ENCODE peak calls at places on chromosomes 5 and 9, in eight cellular contexts. D is ELR, A is endodermal cell, O is dorsolateral prefrontal cortex, Z is left lobe of liver, K is ACHN, R is HuH-7, Q is Ammon's horn. N is an unnamed sample.

GRCh38 chr5:103514381-103514780 is 48.2 kb downstream of the NUDT12 start:
- DNase-seq in D (no peak), A (no peak), O (no peak), Z (no peak), K (no peak), R (no peak), Q (no peak), N (no peak)

GRCh38 chr9:37938121-37938906 is 34.4 kb upstream of the SLC25A51 start:
- DNase-seq in D (peak; percentile 96), A (no peak), O (no peak), Z (no peak), K (peak; percentile 35), R (no peak), Q (peak; percentile 55), N (peak; percentile 67)

GRCh38 chr5:114055318-114055788 is 306.5 kb upstream of the KCNN2 start:
- DNase-seq in D (peak; percentile 46), A (peak; percentile 87), O (peak; percentile 34), Z (no peak), K (no peak), R (peak; percentile 6), Q (peak; percentile 60), N (peak; percentile 14)

GRCh38 chr5:141508808-141509611 is 20.1 kb downstream of the PCDHGC5 start:
- DNase-seq in D (peak; percentile 96), A (peak; percentile 89), O (no peak), Z (no peak), K (peak; percentile 81), R (no peak), Q (peak; percentile 65), N (peak; percentile 78)

GRCh38 chr9:109600142-109600541 is 102.0 kb upstream of the PTPN3 start:
- DNase-seq in D (peak; percentile 53), A (no peak), O (no peak), Z (no peak), K (peak; percentile 77), R (no peak), Q (no peak), N (peak; percentile 6)

GRCh38 chr9:98275159-98275558 is 19.7 kb upstream of the TBC1D2 start:
- DNase-seq in D (no peak), A (no peak), O (no peak), Z (no peak), K (no peak), R (no peak), Q (no peak), N (no peak)

GRCh38 chr9:80305136-80305535 is 733.4 kb downstream of the TLE4 start:
- DNase-seq in D (no peak), A (no peak), O (no peak), Z (no peak), K (no peak), R (no peak), Q (no peak), N (no peak)

GRCh38 chr9:34957492-34958410 is at the start of gene PHF24:
- DNase-seq in D (peak; percentile 20), A (peak; percentile 77), O (peak; percentile 30), Z (no peak), K (peak; percentile 4), R (peak; percentile 29), Q (no peak), N (no peak)

GRCh38 chr5:164119806-164120440 is 614.5 kb downstream of the MAT2B start:
- DNase-seq in D (peak; percentile 8), A (peak; percentile 71), O (no peak), Z (no peak), K (peak; percentile 54), R (no peak), Q (no peak), N (peak; percentile 13)

GRCh38 chr5:98108497-98108896 is 665.0 kb upstream of the RGMB start:
- DNase-seq in D (peak; percentile 99), A (no peak), O (no peak), Z (no peak), K (no peak), R (no peak), Q (no peak), N (peak; percentile 19)

GRCh38 chr9:133715295-133715865 is 22.8 kb downstream of the SARDH start:
- DNase-seq in D (peak; percentile 89), A (peak; percentile 43), O (no peak), Z (no peak), K (no peak), R (no peak), Q (no peak), N (peak; percentile 33)

GRCh38 chr5:73117088-73117755 is 3.2 kb upstream of the TMEM171 start:
- DNase-seq in D (no peak), A (no peak), O (no peak), Z (no peak), K (no peak), R (no peak), Q (no peak), N (no peak)

GRCh38 chr9:138069731-138070456 is 192.3 kb downstream of the CACNA1B start:
- DNase-seq in D (no peak), A (peak; percentile 56), O (no peak), Z (peak; percentile 19), K (no peak), R (no peak), Q (no peak), N (no peak)

GRCh38 chr5:142976861-142977260 is 206.7 kb downstream of the ARHGAP26 start:
- DNase-seq in D (peak; percentile 68), A (peak; percentile 27), O (no peak), Z (no peak), K (peak; percentile 20), R (no peak), Q (no peak), N (peak; percentile 20)

GRCh38 chr5:105213078-105213477 is 1650.5 kb upstream of the NUDT12 start:
- DNase-seq in D (no peak), A (no peak), O (no peak), Z (no peak), K (no peak), R (no peak), Q (no peak), N (no peak)

GRCh38 chr5:103990064-103990463 is 427.5 kb upstream of the NUDT12 start:
- DNase-seq in D (no peak), A (no peak), O (no peak), Z (no peak), K (no peak), R (no peak), Q (no peak), N (no peak)

GRCh38 chr5:21774791-21775190 is 1078.4 kb downstream of the CDH12 start:
- DNase-seq in D (peak; percentile 64), A (no peak), O (no peak), Z (no peak), K (peak; percentile 9), R (no peak), Q (no peak), N (no peak)

GRCh38 chr5:129554134-129554904 is 94.2 kb downstream of the ADAMTS19 start:
- DNase-seq in D (peak; percentile 41), A (no peak), O (no peak), Z (no peak), K (no peak), R (no peak), Q (no peak), N (no peak)

GRCh38 chr5:40441733-40442132 is 238.0 kb upstream of the PTGER4 start:
- DNase-seq in D (no peak), A (no peak), O (no peak), Z (no peak), K (no peak), R (peak; percentile 44), Q (no peak), N (no peak)

GRCh38 chr9:14293801-14294200 is 20.1 kb downstream of the NFIB start:
- DNase-seq in D (no peak), A (no peak), O (no peak), Z (no peak), K (no peak), R (no peak), Q (no peak), N (no peak)

GRCh38 chr5:152271420-152271819 is 133.7 kb downstream of the NMUR2 start:
- DNase-seq in D (peak; percentile 15), A (peak; percentile 77), O (no peak), Z (no peak), K (peak; percentile 17), R (peak; percentile 16), Q (peak; percentile 57), N (peak; percentile 5)

N was measured in HTR-8/SVneo.